ENCODE peak calls at places on chromosomes 3 and 15, in six cellular contexts. S, P, W, D, U and Z are unnamed samples.

GRCh38 chr3:45579251-45579650 is 15.3 kb upstream of the LIMD1 start:
- DNase-seq in S (no peak), P (no peak), W (no peak), D (no peak), U (no peak), Z (no peak)

GRCh38 chr3:177705976-177706866 is 508.9 kb upstream of the TBL1XR1 start:
- DNase-seq in S (no peak), P (no peak), W (no peak), D (no peak), U (no peak), Z (no peak)

GRCh38 chr3:186523022-186523421 is 21.2 kb downstream of the CRYGS start:
- DNase-seq in S (no peak), P (no peak), W (no peak), D (no peak), U (no peak), Z (no peak)

GRCh38 chr3:58242340-58242739 is 4.7 kb downstream of the ABHD6 start:
- DNase-seq in S (no peak), P (no peak), W (no peak), D (no peak), U (no peak), Z (no peak)

GRCh38 chr3:40598962-40599361 is 74.2 kb downstream of the ZNF621 start:
- DNase-seq in S (no peak), P (no peak), W (no peak), D (no peak), U (no peak), Z (no peak)

GRCh38 chr3:133578548-133579191 is 5.2 kb downstream of the CDV3 start:
- DNase-seq in S (no peak), P (no peak), W (peak; percentile 55), D (peak; percentile 78), U (peak; percentile 65), Z (no peak)

GRCh38 chr3:133896002-133896761 is 500 bp upstream of the RAB6B start:
- DNase-seq in S (no peak), P (no peak), W (no peak), D (peak; percentile 38), U (peak; percentile 6), Z (no peak)

GRCh38 chr15:45448066-45448510 is 69.7 kb upstream of the GATM start:
- DNase-seq in S (no peak), P (no peak), W (peak; percentile 38), D (no peak), U (peak; percentile 73), Z (no peak)

GRCh38 chr3:56624725-56625124 is 58.3 kb downstream of the TASOR start:
- DNase-seq in S (no peak), P (no peak), W (peak; percentile 49), D (no peak), U (no peak), Z (no peak)

GRCh38 chr15:58340176-58340575 is 91.6 kb upstream of the LIPC start:
- DNase-seq in S (no peak), P (no peak), W (peak; percentile 63), D (no peak), U (no peak), Z (no peak)

GRCh38 chr3:138493804-138494606 is 59.6 kb downstream of the ESYT3 start:
- DNase-seq in S (no peak), P (no peak), W (peak; percentile 87), D (no peak), U (peak; percentile 73), Z (no peak)

GRCh38 chr15:48862705-48863104 is 15.2 kb upstream of the EID1 start:
- DNase-seq in S (no peak), P (peak; percentile 35), W (no peak), D (peak; percentile 36), U (no peak), Z (no peak)

GRCh38 chr15:78037328-78037727 is 40.2 kb downstream of the TBC1D2B start:
- DNase-seq in S (no peak), P (no peak), W (no peak), D (no peak), U (no peak), Z (no peak)

GRCh38 chr3:11291808-11292207 is 19.6 kb downstream of the ATG7 start:
- DNase-seq in S (no peak), P (no peak), W (no peak), D (no peak), U (no peak), Z (no peak)

GRCh38 chr15:73723146-73723545 is 30.0 kb downstream of the INSYN1 start:
- DNase-seq in S (no peak), P (no peak), W (no peak), D (no peak), U (no peak), Z (no peak)

GRCh38 chr3:30286007-30286669 is 320.3 kb upstream of the TGFBR2 start:
- DNase-seq in S (no peak), P (no peak), W (peak; percentile 88), D (no peak), U (peak; percentile 78), Z (no peak)

GRCh38 chr15:79378394-79379158 is 53.6 kb upstream of the MINAR1 start:
- DNase-seq in S (no peak), P (no peak), W (peak; percentile 17), D (no peak), U (no peak), Z (no peak)

GRCh38 chr15:66901336-66902100 is 163.9 kb upstream of the SMAD3 start:
- DNase-seq in S (no peak), P (no peak), W (peak; percentile 68), D (peak; percentile 33), U (peak; percentile 53), Z (no peak)

GRCh38 chr3:150020527-150020926 is 49.8 kb upstream of the PFN2 start:
- DNase-seq in S (no peak), P (no peak), W (peak; percentile 76), D (no peak), U (peak; percentile 36), Z (no peak)

GRCh38 chr15:89714775-89715174 is 24.2 kb downstream of the WDR93 start:
- DNase-seq in S (no peak), P (no peak), W (no peak), D (no peak), U (no peak), Z (no peak)

GRCh38 chr3:160757624-160758106 is 1.6 kb downstream of the PPM1L start:
- DNase-seq in S (no peak), P (no peak), W (no peak), D (peak; percentile 8), U (no peak), Z (peak; percentile 3)

GRCh38 chr3:195811756-195812155 is at the start of gene MUC4:
- DNase-seq in S (no peak), P (peak; percentile 55), W (no peak), D (peak; percentile 31), U (no peak), Z (no peak)
- H2BK15ac ChIP-seq in S (peak within 1 kb of the TSS; percentile 97), P (no peak within 1 kb of the TSS), W (no peak within 1 kb of the TSS), D (no peak within 1 kb of the TSS), U (no peak within 1 kb of the TSS), Z (peak within 1 kb of the TSS; percentile 35)

GRCh38 chr3:140527156-140527555 is 150.7 kb upstream of the TRIM42 start:
- DNase-seq in S (no peak), P (no peak), W (no peak), D (no peak), U (no peak), Z (no peak)

GRCh38 chr3:140523600-140523999 is 154.3 kb upstream of the TRIM42 start:
- DNase-seq in S (no peak), P (no peak), W (no peak), D (no peak), U (no peak), Z (no peak)

GRCh38 chr3:140522653-140523380 is 155.0 kb upstream of the TRIM42 start:
- DNase-seq in S (no peak), P (no peak), W (no peak), D (no peak), U (no peak), Z (no peak)

DNA sequence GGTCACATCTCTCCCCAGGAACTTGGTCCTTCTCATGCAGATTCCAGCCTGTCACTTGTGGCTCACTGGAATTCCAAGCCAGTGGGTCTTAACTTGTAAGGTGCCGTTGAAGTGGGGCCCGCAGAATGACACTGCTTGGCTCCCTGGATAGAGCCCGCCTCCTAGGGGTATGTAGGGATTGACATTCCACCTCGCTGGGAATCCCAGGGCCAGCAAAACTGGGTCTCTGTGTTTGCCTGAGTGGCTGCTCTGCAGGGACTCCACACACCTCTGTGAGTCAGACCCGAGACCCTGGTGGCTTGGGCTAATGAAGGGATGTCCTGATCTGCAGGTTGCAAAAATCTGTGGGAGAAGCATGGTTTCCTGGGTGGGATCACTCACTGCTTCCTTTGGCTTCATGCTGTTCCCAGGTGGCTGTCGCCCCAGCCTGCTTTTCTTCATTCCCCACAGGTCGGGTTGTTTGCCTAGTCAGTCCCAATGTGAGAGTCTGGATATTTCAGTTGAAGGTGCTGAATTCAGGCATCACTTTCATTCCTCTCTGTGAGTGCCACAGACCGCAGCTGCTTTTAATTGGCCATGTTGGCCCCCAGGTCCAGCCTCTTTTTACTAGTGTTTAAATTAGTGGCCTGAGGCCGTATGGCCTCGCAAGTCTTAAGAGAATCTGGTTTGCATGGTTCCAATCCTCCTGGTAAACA is 156.0 kb upstream of the TRIM42 start:
- DNase-seq in S (no peak), P (peak; percentile 73), W (no peak), D (peak; percentile 67), U (no peak), Z (no peak)
- H3K18ac ChIP-seq in S (no peak overlapping the region), P (no peak overlapping the region), W (no peak overlapping the region), D (peak overlapping the region; percentile 4), U (no peak overlapping the region), Z (no peak overlapping the region)

GRCh38 chr15:40536501-40536900 is 28.3 kb downstream of the CCDC32 start:
- DNase-seq in S (no peak), P (no peak), W (peak; percentile 81), D (no peak), U (no peak), Z (no peak)
- H2BK15ac ChIP-seq in S (no peak overlapping the region), P (no peak overlapping the region), W (no peak overlapping the region), D (no peak overlapping the region), U (no peak overlapping the region), Z (no peak overlapping the region)

GRCh38 chr3:124771083-124771445 is 40.8 kb downstream of the UMPS start:
- DNase-seq in S (no peak), P (no peak), W (no peak), D (no peak), U (no peak), Z (no peak)

GRCh38 chr3:124773351-124774304 is 43.4 kb downstream of the UMPS start:
- DNase-seq in S (no peak), P (no peak), W (no peak), D (no peak), U (no peak), Z (no peak)

GRCh38 chr3:124770341-124771082 is 40.3 kb downstream of the UMPS start:
- DNase-seq in S (no peak), P (no peak), W (no peak), D (no peak), U (peak; percentile 56), Z (no peak)

GRCh38 chr3:124774305-124774673 is 44.0 kb downstream of the UMPS start:
- DNase-seq in S (peak; percentile 33), P (peak; percentile 81), W (peak; percentile 66), D (peak; percentile 95), U (peak; percentile 53), Z (peak; percentile 24)

DNA sequence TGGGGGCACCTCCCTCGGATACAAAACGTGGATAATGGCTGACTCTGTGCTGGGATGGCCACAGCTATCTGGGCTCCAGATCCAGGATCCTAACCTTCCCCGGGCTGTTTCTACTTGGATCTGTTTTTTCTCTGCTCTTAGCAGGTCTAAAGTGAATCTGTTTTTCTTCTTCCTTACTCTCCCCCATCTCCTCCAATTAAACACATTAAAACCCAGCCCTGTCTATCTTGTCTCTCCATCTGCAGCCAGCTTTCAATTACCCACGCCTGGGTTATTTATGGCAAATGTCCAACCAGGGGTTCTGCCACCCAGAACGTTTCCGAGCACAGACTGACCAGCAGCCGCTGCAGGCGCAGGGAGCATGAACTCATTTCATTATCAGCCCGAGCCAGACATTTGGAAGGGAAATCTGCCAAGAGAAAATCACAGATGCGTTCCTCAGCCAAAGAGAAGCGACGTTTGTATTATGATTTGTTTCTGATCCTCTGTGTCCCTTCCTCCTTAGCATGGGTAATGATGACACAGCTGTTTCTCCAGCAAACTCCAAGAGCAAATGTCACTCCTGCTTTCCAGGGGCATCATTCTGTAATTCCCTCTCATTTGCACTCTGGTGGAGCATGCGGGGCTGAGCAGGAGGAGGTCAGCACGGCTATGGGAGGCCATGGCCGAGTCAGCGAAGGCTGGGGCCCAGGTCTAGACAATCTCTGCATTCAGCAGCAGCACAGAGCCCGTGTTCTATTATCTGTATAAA is 42.0 kb downstream of the UMPS start:
- DNase-seq in S (no peak), P (no peak), W (peak; percentile 70), D (no peak), U (peak; percentile 90), Z (no peak)
- H3K18ac ChIP-seq in S (no peak overlapping the region), P (no peak overlapping the region), W (no peak overlapping the region), D (no peak overlapping the region), U (peak overlapping the region; percentile 35), Z (no peak overlapping the region)